ENCODE peak calls at places on chromosomes 3 and 15, in eight cellular contexts. X is testis, S is left lung, I is spleen, B is kidney, W is fibroblast of lung, Y is mammary epithelial cell, F is hepatocyte. C is an unnamed sample.
A peak's percentile ranks its signal among the peaks of the same experiment; 100 is the strongest.

GRCh38 chr15:101458158-101458895 is 31.2 kb downstream of the PCSK6 start:
- DNase-seq in X (peak; percentile 13), S (no peak), I (no peak), B (peak; percentile 35), W (no peak), Y (no peak), F (no peak), C (no peak)

GRCh38 chr3:105473521-105474223 is 107.0 kb downstream of the ALCAM start:
- DNase-seq in X (no peak), S (no peak), I (no peak), B (no peak), W (peak; percentile 43), Y (peak; percentile 90), F (peak; percentile 8), C (no peak)

GRCh38 chr15:69830425-69830824 is 267.3 kb downstream of the TLE3 start:
- DNase-seq in X (no peak), S (no peak), I (no peak), B (no peak), W (no peak), Y (no peak), F (no peak), C (no peak)

GRCh38 chr3:119973276-119973675 is 121.0 kb downstream of the GSK3B start:
- DNase-seq in X (no peak), S (no peak), I (no peak), B (no peak), W (no peak), Y (peak; percentile 59), F (no peak), C (no peak)

GRCh38 chr3:127757979-127758378 is 64.3 kb downstream of the MGLL start:
- DNase-seq in X (no peak), S (peak; percentile 27), I (peak; percentile 32), B (no peak), W (no peak), Y (no peak), F (no peak), C (no peak)

GRCh38 chr15:91318976-91319714 is 219.1 kb downstream of the SV2B start:
- DNase-seq in X (no peak), S (no peak), I (no peak), B (no peak), W (no peak), Y (no peak), F (no peak), C (no peak)

GRCh38 chr15:90465930-90466567 is 63.7 kb upstream of the CRTC3 start:
- DNase-seq in X (no peak), S (no peak), I (no peak), B (no peak), W (no peak), Y (peak; percentile 43), F (no peak), C (no peak)

GRCh38 chr15:74869726-74870407 is 3.3 kb downstream of the SCAMP2 start:
- DNase-seq in X (peak; percentile 37), S (peak; percentile 80), I (peak; percentile 87), B (no peak), W (peak; percentile 60), Y (no peak), F (peak; percentile 24), C (no peak)

GRCh38 chr15:63474810-63475316 is 29.5 kb upstream of the USP3 start:
- DNase-seq in X (no peak), S (no peak), I (peak; percentile 86), B (no peak), W (no peak), Y (peak; percentile 28), F (no peak), C (no peak)

GRCh38 chr3:130779031-130779430 is 32.4 kb upstream of the PIK3R4 start:
- DNase-seq in X (no peak), S (no peak), I (no peak), B (no peak), W (no peak), Y (no peak), F (no peak), C (no peak)

DNA sequence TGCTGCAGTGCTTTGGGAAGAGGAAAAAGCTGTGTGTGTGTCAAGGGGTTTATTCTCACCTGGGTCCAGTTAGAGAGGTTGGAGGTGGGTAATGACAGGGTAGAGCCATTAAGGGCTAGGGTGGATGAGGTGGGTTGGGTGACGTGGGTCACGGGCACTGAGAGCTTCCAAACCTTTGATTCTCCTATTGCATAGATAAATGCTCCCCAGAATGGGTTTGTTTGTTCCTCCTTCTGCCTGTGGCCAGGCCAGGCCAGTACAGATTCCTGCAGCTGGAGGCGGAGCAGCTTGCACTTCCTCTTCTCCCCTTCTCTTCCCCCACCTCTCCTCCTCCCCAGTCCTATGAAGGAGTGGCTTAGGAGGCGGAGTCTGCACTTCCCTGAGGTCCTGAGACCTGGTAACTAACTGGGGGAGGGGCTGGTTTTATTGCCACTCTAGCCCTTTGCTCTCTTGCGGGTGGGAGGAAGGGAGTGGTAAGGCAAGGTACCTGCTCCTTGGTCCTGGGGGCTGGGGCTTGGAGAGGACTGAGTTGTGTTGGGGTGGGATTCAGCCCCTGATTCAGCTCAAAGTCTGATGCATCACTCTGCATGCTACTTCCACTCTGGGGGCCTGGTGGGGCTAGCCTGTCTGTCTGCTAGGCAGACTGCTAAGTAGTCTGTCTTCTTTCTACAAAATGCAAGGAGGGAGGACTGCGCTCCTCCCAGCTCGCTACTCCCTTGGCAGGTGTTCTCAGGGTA is 3.5 kb downstream of the SPINT1 start:
- DNase-seq in X (peak; percentile 27), S (peak; percentile 88), I (peak; percentile 83), B (peak; percentile 86), W (no peak), Y (peak; percentile 65), F (peak; percentile 93), C (no peak)
- H3K4me3 ChIP-seq in X (no peak overlapping the region), S (peak overlapping the region; percentile 65), I (no peak overlapping the region), B (peak overlapping the region; percentile 36), W (no peak overlapping the region), Y (peak overlapping the region; percentile 5), F (no peak overlapping the region), C (peak overlapping the region; percentile 54)

DNA sequence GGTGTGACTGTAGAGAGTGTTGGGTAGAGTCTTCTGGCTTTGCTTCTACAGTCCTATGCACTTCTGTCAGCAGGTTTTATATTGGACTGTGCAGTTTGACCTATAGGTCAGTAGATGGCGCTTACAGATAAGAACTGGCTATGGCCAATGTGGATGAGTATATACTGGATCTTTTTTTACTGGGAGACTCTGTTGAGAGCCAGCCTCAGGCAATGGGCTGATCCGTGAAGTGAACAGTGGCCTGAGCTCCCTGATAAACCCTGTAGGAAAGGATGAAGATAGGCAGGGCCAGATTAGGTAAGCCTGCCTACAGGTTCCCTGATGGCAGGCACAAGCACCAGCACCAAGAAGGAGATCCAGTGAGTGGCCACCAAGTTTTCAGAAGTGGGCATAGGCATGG is 325.9 kb upstream of the SGO1 start:
- DNase-seq in X (no peak), S (no peak), I (no peak), B (no peak), W (peak; percentile 75), Y (peak; percentile 47), F (peak; percentile 75), C (no peak)
- TF ChIP-seq CTCF in X (no peak), S (peak; percentile 48), I (no peak), B (peak; percentile 46), W (peak; percentile 64), Y (peak; percentile 70), F (peak; percentile 69), C (no peak)

GRCh38 chr3:87270908-87271727 is 5.3 kb downstream of the POU1F1 start:
- DNase-seq in X (no peak), S (no peak), I (no peak), B (no peak), W (no peak), Y (no peak), F (no peak), C (no peak)
- H3K4me1 ChIP-seq in X (no peaks in the 10 kb centered on the region), S (no peaks in the 10 kb centered on the region), I (peaks cover 20% of the 10 kb centered on the region), B (no peaks in the 10 kb centered on the region), W (no peaks in the 10 kb centered on the region), Y (no peaks in the 10 kb centered on the region), F (no peaks in the 10 kb centered on the region), C (no peaks in the 10 kb centered on the region)

GRCh38 chr3:4493931-4494806 is 1.0 kb downstream of the ITPR1 start:
- DNase-seq in X (peak; percentile 63), S (no peak), I (peak; percentile 83), B (no peak), W (peak; percentile 40), Y (no peak), F (peak; percentile 34), C (no peak)

GRCh38 chr3:4493008-4493930 is at the start of gene ITPR1:
- DNase-seq in X (peak; percentile 99), S (peak; percentile 99), I (peak; percentile 99), B (peak; percentile 100), W (peak; percentile 99), Y (peak; percentile 97), F (peak; percentile 99), C (no peak)

GRCh38 chr3:4494807-4495200 is 1.7 kb downstream of the ITPR1 start:
- DNase-seq in X (peak; percentile 28), S (no peak), I (no peak), B (no peak), W (no peak), Y (no peak), F (no peak), C (no peak)

GRCh38 chr3:4497005-4497692 is 4.0 kb downstream of the ITPR1 start:
- DNase-seq in X (no peak), S (no peak), I (no peak), B (no peak), W (no peak), Y (no peak), F (no peak), C (no peak)

DNA sequence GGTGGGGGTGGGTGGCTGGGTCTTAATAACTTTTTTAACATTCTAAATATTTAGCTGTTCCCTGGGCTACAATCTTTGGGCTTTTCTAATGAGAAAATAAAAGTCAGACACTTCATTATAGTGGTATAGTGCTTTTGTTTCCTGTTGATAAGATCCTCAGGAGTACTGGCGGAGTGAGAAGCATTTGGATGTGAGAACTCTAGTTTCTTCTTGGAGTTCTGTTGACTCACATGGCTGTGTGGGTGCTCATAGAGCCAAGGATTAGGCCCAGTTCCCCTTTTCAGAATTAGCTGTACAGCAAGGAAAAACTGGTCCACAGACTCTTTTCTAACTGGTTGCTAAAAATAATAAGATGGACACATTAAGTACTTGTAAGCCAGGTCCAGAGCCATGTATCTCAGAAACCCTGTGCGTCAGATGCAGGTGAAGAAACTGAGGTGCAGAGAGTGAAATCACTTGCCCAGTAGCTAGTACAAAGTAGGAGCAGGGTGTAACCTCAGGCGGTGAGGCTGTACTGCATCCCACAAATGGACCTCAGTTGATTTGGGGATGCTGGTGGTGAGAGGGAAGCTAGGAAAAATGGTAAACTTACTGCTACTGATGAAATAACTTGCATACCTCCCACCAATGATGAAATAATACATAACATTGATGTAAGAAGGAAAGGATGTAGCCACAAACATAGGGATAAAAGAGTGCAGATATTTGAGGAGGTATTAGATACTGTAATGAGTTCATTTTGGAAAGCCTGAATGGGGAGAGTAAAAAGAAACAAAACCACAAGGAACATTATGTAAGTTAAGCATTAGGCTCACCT is 2.4 kb downstream of the ITPR1 start:
- DNase-seq in X (no peak), S (no peak), I (no peak), B (no peak), W (peak; percentile 50), Y (no peak), F (no peak), C (no peak)
- H3K4me3 ChIP-seq in X (peak overlapping the region; percentile 83), S (peak overlapping the region; percentile 87), I (no peak overlapping the region), B (peak overlapping the region; percentile 85), W (peak overlapping the region; percentile 88), Y (no peak overlapping the region), F (no peak overlapping the region), C (peak overlapping the region; percentile 59)

C was measured in vagina.